ENCODE peak calls at places on chromosome 16, in four cellular contexts. Z is GM23338, N is left colon, W is amniotic stem cell. P is an unnamed sample.

GRCh38 chr16:68985855-68986254 is 119.6 kb upstream of the HAS3 start:
- DNase-seq in W (no peak), Z (no peak), N (no peak), P (no peak)

GRCh38 chr16:84507011-84507982 is 2.8 kb upstream of the MEAK7 start:
- DNase-seq in W (no peak), N (no peak), Z (no peak), P (no peak)

GRCh38 chr16:74752756-74753155 is 21.9 kb downstream of the FA2H start:
- DNase-seq in N (no peak), W (no peak), Z (no peak), P (no peak)

GRCh38 chr16:67672739-67673662 is 6.4 kb downstream of the C16orf86 start:
- DNase-seq in Z (peak; percentile 87), W (no peak), N (peak; percentile 79), P (peak; percentile 8)

GRCh38 chr16:53664724-53665345 is 38.8 kb downstream of the RPGRIP1L start:
- DNase-seq in Z (no peak), N (no peak), W (peak; percentile 13), P (no peak)

GRCh38 chr16:76201385-76201784 is 75.8 kb upstream of the CNTNAP4 start:
- DNase-seq in N (no peak), Z (no peak), W (no peak), P (no peak)

GRCh38 chr16:85582177-85582888 is 30.8 kb upstream of the GSE1 start:
- DNase-seq in W (no peak), Z (no peak), N (no peak), P (no peak)

GRCh38 chr16:47503936-47504335 is 42.8 kb downstream of the PHKB start:
- DNase-seq in N (no peak), Z (no peak), W (no peak), P (no peak)

GRCh38 chr16:9159839-9160550 is 68.6 kb downstream of the HAPSTR1 start:
- DNase-seq in Z (peak; percentile 93), N (peak; percentile 67), W (peak; percentile 25), P (no peak)

GRCh38 chr16:55389426-55390073 is 65.5 kb downstream of the IRX6 start:
- DNase-seq in Z (no peak), N (no peak), W (no peak), P (no peak)

GRCh38 chr16:64952177-64952576 is 169.7 kb downstream of the CDH11 start:
- DNase-seq in W (peak; percentile 37), Z (no peak), N (no peak), P (no peak)

GRCh38 chr16:68055395-68055794 is 29.8 kb upstream of the NFATC3 start:
- DNase-seq in Z (no peak), W (no peak), N (no peak), P (no peak)

GRCh38 chr16:75011634-75012307 is 12.9 kb downstream of the ZNRF1 start:
- DNase-seq in N (no peak), Z (no peak), W (peak; percentile 60), P (no peak)

GRCh38 chr16:23348579-23349469 is 46.7 kb downstream of the SCNN1B start:
- DNase-seq in Z (peak; percentile 79), N (no peak), W (no peak), P (no peak)

GRCh38 chr16:88924834-88925539 is 52.0 kb downstream of the CBFA2T3 start:
- DNase-seq in W (peak; percentile 86), Z (peak; percentile 64), N (no peak), P (peak; percentile 24)

GRCh38 chr16:48373258-48374050 is 11.8 kb downstream of the SIAH1 start:
- DNase-seq in N (no peak), Z (no peak), W (no peak), P (no peak)

GRCh38 chr16:79659352-79659751 is 58.8 kb upstream of the MAF start:
- DNase-seq in N (no peak), W (no peak), Z (no peak), P (no peak)

GRCh38 chr16:12089492-12090161 is 113.1 kb downstream of the SNX29 start:
- DNase-seq in N (peak; percentile 41), Z (peak; percentile 66), W (no peak), P (no peak)